ENCODE peak calls at places on chromosomes 12 and 14, in five cellular contexts. S, O, U, A and R are unnamed samples.
A peak's percentile ranks its signal among the peaks of the same experiment; 100 is the strongest.

GRCh38 chr14:101598571-101599233 is 37.4 kb downstream of the DIO3 start:
- DNase-seq in S (no peak), O (no peak), U (no peak), A (no peak), R (no peak)

GRCh38 chr12:131736807-131737484 is 26.1 kb downstream of the SFSWAP start:
- DNase-seq in S (peak; percentile 3), O (peak; percentile 73), U (no peak), A (no peak), R (no peak)

GRCh38 chr12:51381226-51382079 is 9.8 kb downstream of the GALNT6 start:
- DNase-seq in S (peak; percentile 61), O (no peak), U (peak; percentile 25), A (peak; percentile 93), R (no peak)

GRCh38 chr12:51441583-51441982 is 17.0 kb downstream of the SLC4A8 start:
- DNase-seq in S (peak; percentile 81), O (no peak), U (no peak), A (no peak), R (no peak)

GRCh38 chr14:105281354-105282097 is 19.3 kb downstream of the BRF1 start:
- DNase-seq in S (peak; percentile 80), O (peak; percentile 90), U (no peak), A (peak; percentile 41), R (no peak)

GRCh38 chr12:66879392-66879791 is 200.5 kb upstream of the GRIP1 start:
- DNase-seq in S (no peak), O (no peak), U (no peak), A (no peak), R (no peak)

GRCh38 chr14:76464856-76465255 is 88.9 kb downstream of the ESRRB start:
- DNase-seq in S (no peak), O (peak; percentile 25), U (no peak), A (peak; percentile 36), R (no peak)

GRCh38 chr14:74955229-74955999 is at the start of gene PGF:
- DNase-seq in S (no peak), O (peak; percentile 96), U (peak; percentile 68), A (peak; percentile 86), R (no peak)

GRCh38 chr12:67650127-67650495 is 1.6 kb downstream of the DYRK2 start:
- DNase-seq in S (peak; percentile 18), O (no peak), U (no peak), A (peak; percentile 20), R (no peak)

GRCh38 chr12:29220632-29221336 is 71.7 kb downstream of the FAR2 start:
- DNase-seq in S (no peak), O (no peak), U (no peak), A (no peak), R (no peak)

GRCh38 chr14:67170706-67171105 is 18.5 kb upstream of the GARIN2 start:
- DNase-seq in S (no peak), O (no peak), U (no peak), A (no peak), R (no peak)